ENCODE peak calls at places on chromosomes 6 and 20, in seven cellular contexts. S, C, Z, M, A, X and V are unnamed samples.

GRCh38 chr6:136887899-136888298 is 34.2 kb upstream of the SLC35D3 start:
- DNase-seq in A (no peak), X (no peak), M (no peak), C (no peak), S (no peak), Z (no peak), V (no peak)

GRCh38 chr6:128339635-128340436 is 180.6 kb downstream of the PTPRK start:
- DNase-seq in X (no peak), Z (no peak), C (no peak), M (no peak), S (no peak), A (no peak), V (no peak)

GRCh38 chr6:87799651-87800050 is 97.6 kb upstream of the AKIRIN2 start:
- DNase-seq in S (no peak), A (no peak), C (no peak), Z (no peak), X (no peak), M (no peak), V (no peak)

GRCh38 chr6:34696189-34696738 is 303 bp downstream of the ILRUN start:
- DNase-seq in X (no peak), M (no peak), S (peak; percentile 85), A (peak; percentile 36), C (no peak), Z (no peak), V (peak; percentile 13)

GRCh38 chr20:22526512-22527012 is 57.8 kb downstream of the FOXA2 start:
- DNase-seq in C (no peak), Z (no peak), X (no peak), M (no peak), S (no peak), A (no peak), V (no peak)

GRCh38 chr6:149236584-149236983 is 80.9 kb upstream of the TAB2 start:
- DNase-seq in C (no peak), A (no peak), M (no peak), X (no peak), Z (no peak), S (no peak), V (no peak)

GRCh38 chr6:154164397-154164796 is 125.4 kb downstream of the OPRM1 start:
- DNase-seq in S (no peak), C (peak; percentile 65), M (no peak), A (peak; percentile 85), Z (peak; percentile 72), X (peak; percentile 40), V (no peak)

GRCh38 chr20:38870733-38871559 is 55.3 kb upstream of the FAM83D start:
- DNase-seq in C (peak; percentile 32), Z (no peak), A (peak; percentile 25), S (no peak), X (no peak), M (peak; percentile 72), V (peak; percentile 40)

GRCh38 chr6:88572449-88573139 is 390.8 kb downstream of the RNGTT start:
- DNase-seq in Z (no peak), A (no peak), M (no peak), S (no peak), C (no peak), X (no peak), V (no peak)

DNA sequence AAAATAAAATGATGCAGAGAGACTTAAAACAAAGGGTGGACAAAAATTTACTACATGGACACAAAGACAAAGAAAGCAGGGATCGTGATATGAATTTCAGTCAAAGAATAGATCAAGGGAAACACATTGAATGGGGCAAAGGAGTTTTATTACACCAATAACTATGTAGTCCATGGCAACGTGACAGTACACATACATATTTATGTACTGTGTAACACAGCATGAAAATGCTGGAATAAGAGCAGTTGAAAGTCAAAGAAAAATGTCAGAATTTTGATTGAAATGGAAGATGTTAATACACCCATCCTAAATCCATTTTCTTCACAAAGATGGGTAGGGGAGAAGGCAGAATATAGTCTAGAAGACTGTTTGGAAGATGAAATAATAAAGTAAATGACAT is 9.4 kb upstream of the RIN2 start:
- DNase-seq in M (no peak), C (no peak), X (no peak), A (no peak), Z (no peak), S (no peak), V (no peak)
- H3K9me3 ChIP-seq in M (no peaks in the 10 kb centered on the region), C (no peaks in the 10 kb centered on the region), X (no peaks in the 10 kb centered on the region), A (no peaks in the 10 kb centered on the region), Z (no peaks in the 10 kb centered on the region), S (no peaks in the 10 kb centered on the region), V (no peaks in the 10 kb centered on the region)

DNA sequence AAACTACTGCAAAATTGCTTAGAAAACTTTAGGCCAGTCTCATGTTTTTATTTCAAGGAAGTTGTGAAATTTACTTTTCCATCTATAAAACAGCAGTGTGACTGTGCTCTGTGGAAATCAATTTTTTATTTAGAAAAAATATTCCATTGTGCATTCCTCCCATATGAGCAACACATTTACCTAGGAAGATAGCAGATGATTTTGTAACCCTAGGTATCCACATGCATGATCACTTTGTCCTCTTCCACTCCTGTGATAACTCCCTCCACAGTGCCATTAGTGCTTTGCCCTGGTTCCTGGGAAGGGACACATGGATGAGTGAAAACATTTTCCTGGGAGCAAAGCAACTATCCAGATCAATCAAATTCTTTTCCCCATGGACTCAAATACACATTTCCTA is 70.0 kb upstream of the SHLD1 start:
- DNase-seq in S (no peak), M (no peak), Z (no peak), C (no peak), X (no peak), A (no peak), V (no peak)
- H3K9me3 ChIP-seq in S (no peaks in the 10 kb centered on the region), M (no peaks in the 10 kb centered on the region), Z (no peaks in the 10 kb centered on the region), C (no peaks in the 10 kb centered on the region), X (no peaks in the 10 kb centered on the region), A (no peaks in the 10 kb centered on the region), V (no peaks in the 10 kb centered on the region)

GRCh38 chr6:366389-366788 is 25.2 kb upstream of the IRF4 start:
- DNase-seq in S (no peak), M (no peak), A (no peak), Z (no peak), C (no peak), X (no peak), V (no peak)

GRCh38 chr6:366972-367794 is 24.4 kb upstream of the IRF4 start:
- DNase-seq in A (no peak), X (no peak), C (no peak), Z (no peak), M (no peak), S (no peak), V (no peak)

GRCh38 chr6:363909-364308 is 27.6 kb upstream of the IRF4 start:
- DNase-seq in M (no peak), S (no peak), C (no peak), Z (no peak), X (no peak), A (no peak), V (no peak)

GRCh38 chr6:364609-365540 is 26.7 kb upstream of the IRF4 start:
- DNase-seq in Z (no peak), M (peak; percentile 76), X (no peak), S (no peak), C (no peak), A (no peak), V (no peak)

DNA sequence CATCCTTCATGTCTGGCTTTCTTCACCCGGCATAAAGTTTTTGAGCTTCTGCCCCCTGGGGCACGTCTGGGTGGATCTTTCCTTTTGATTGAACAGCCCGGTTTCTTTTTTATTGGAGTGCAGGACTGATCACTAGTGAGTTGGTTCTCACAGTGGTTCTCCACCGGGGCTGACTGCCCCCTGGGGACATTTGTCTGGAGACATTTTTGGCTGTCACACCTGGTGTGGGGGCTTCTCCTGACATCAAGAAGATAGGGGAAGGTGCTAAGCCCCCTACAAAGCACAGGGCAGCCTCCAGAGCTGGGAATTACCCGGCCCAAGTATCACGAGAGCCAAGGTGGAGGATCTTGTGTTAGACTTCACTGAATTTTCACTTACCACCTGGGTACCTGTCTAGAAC is 25.7 kb upstream of the IRF4 start:
- DNase-seq in Z (no peak), M (peak; percentile 77), S (no peak), X (no peak), C (no peak), A (no peak), V (no peak)
- H3K9me3 ChIP-seq in Z (no peaks in the 10 kb centered on the region), M (no peaks in the 10 kb centered on the region), S (peaks cover 8% of the 10 kb centered on the region), X (no peaks in the 10 kb centered on the region), C (no peaks in the 10 kb centered on the region), A (peaks cover 5% of the 10 kb centered on the region), V (no peaks in the 10 kb centered on the region)

DNA sequence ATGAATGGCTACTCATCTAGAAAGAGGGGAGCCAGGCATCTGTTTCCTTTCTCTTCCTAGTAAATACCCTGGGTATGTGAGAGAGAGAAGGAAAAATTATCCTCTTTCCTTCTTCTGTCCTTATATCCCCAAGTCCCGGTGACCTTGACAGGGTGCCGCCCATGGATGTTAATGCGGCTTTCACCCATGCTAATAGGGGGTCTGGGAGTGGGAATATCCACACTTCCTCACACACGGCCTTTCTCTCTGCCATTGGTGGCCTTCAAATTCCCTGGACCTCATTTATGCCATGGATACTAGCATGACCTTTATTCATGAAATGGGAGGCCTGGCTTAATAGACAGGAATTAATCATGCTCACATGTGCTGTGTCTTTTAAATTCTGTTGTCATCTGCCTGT is 159.0 kb upstream of the NOX3 start:
- DNase-seq in Z (no peak), M (no peak), S (no peak), C (no peak), A (no peak), X (no peak), V (no peak)
- H3K9me3 ChIP-seq in Z (no peaks in the 10 kb centered on the region), M (peaks cover 29% of the 10 kb centered on the region), S (peaks cover 31% of the 10 kb centered on the region), C (peaks cover 10% of the 10 kb centered on the region), A (peaks cover 4% of the 10 kb centered on the region), X (no peaks in the 10 kb centered on the region), V (peaks cover 2% of the 10 kb centered on the region)

GRCh38 chr20:62117362-62117646 is 5.0 kb upstream of the LSM14B start:
- DNase-seq in X (no peak), C (no peak), Z (no peak), A (no peak), S (no peak), M (no peak), V (no peak)

GRCh38 chr20:62111148-62111547 is 11.1 kb upstream of the LSM14B start:
- DNase-seq in A (no peak), X (no peak), Z (no peak), C (no peak), M (no peak), S (no peak), V (no peak)

GRCh38 chr20:62114894-62115293 is 7.4 kb upstream of the LSM14B start:
- DNase-seq in A (no peak), C (no peak), S (no peak), M (no peak), X (no peak), Z (no peak), V (no peak)

GRCh38 chr20:62116558-62117361 is 5.5 kb upstream of the LSM14B start:
- DNase-seq in C (no peak), S (no peak), Z (no peak), A (no peak), X (no peak), M (no peak), V (no peak)

DNA sequence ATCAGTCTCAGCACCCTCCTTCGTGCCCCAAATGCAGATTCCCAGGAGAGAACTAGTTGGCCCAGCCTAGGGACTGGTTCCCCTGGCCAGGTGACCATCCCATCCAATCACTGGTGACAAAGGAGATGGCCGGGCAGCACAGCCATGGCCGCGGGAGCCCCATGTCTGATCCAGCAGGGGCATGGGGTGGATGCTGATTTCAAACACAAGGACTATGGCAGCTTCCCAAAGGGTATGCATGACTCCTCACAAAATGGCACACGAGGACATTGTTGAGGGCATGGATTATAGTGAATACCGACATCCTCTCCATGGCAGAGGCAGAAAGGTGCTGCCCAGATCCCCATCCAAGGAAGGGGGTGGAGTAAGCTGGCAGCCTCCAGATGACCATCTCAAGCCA is 9.9 kb upstream of the LSM14B start:
- DNase-seq in X (no peak), A (no peak), C (no peak), Z (no peak), S (no peak), M (no peak), V (no peak)
- H3K9me3 ChIP-seq in X (no peaks in the 10 kb centered on the region), A (peaks cover 32% of the 10 kb centered on the region), C (peaks cover 3% of the 10 kb centered on the region), Z (peaks cover 4% of the 10 kb centered on the region), S (peaks cover 52% of the 10 kb centered on the region), M (peaks cover 52% of the 10 kb centered on the region), V (peaks cover 5% of the 10 kb centered on the region)